ENCODE peak calls at places on chromosome 10, in nine cellular contexts. One of them, this sample, is unnamed.

GRCh38 chr10:76338187-76338586 is 906.8 kb downstream of the LRMDA start:
- DNase-seq in fibroblast of the aortic adventitia: no peak
- DNase-seq in GM04504: no peak
- DNase-seq in stimulated activated CD4-positive, alpha-beta T cell treated with anti-CD3 and anti-CD28 coated beads, Interleukin-1b, Interleukin-23, amount 100 ng/mL, for 1 hour: no peak
- DNase-seq in pons: no peak
- DNase-seq in AG09309: no peak
- DNase-seq in uterus: no peak
- DNase-seq in T-helper 1 cell: no peak
- DNase-seq in ureter: no peak
- DNase-seq in this sample: no peak

GRCh38 chr10:29947701-29948060 is 111.7 kb downstream of the JCAD start:
- DNase-seq in fibroblast of the aortic adventitia: no peak
- DNase-seq in GM04504: no peak
- DNase-seq in stimulated activated CD4-positive, alpha-beta T cell treated with anti-CD3 and anti-CD28 coated beads, Interleukin-1b, Interleukin-23, amount 100 ng/mL, for 1 hour: no peak
- DNase-seq in pons: no peak
- DNase-seq in AG09309: no peak
- DNase-seq in uterus: no peak
- DNase-seq in T-helper 1 cell: no peak
- DNase-seq in ureter: no peak
- DNase-seq in this sample: no peak

GRCh38 chr10:16509996-16510395 is 11.7 kb downstream of the C1QL3 start:
- DNase-seq in fibroblast of the aortic adventitia: peak; percentile 22
- DNase-seq in GM04504: peak; percentile 10
- DNase-seq in stimulated activated CD4-positive, alpha-beta T cell treated with anti-CD3 and anti-CD28 coated beads, Interleukin-1b, Interleukin-23, amount 100 ng/mL, for 1 hour: no peak
- DNase-seq in pons: no peak
- DNase-seq in AG09309: no peak
- DNase-seq in uterus: no peak
- DNase-seq in T-helper 1 cell: no peak
- DNase-seq in ureter: no peak
- DNase-seq in this sample: no peak

GRCh38 chr10:71223365-71224058 is 11.1 kb downstream of the UNC5B start:
- DNase-seq in fibroblast of the aortic adventitia: no peak
- DNase-seq in GM04504: no peak
- DNase-seq in stimulated activated CD4-positive, alpha-beta T cell treated with anti-CD3 and anti-CD28 coated beads, Interleukin-1b, Interleukin-23, amount 100 ng/mL, for 1 hour: no peak
- DNase-seq in pons: peak; percentile 29
- DNase-seq in AG09309: no peak
- DNase-seq in uterus: peak; percentile 11
- DNase-seq in T-helper 1 cell: no peak
- DNase-seq in ureter: no peak
- DNase-seq in this sample: no peak

GRCh38 chr10:126969310-126969709 is 64.1 kb downstream of the DOCK1 start:
- DNase-seq in fibroblast of the aortic adventitia: peak; percentile 8
- DNase-seq in GM04504: no peak
- DNase-seq in stimulated activated CD4-positive, alpha-beta T cell treated with anti-CD3 and anti-CD28 coated beads, Interleukin-1b, Interleukin-23, amount 100 ng/mL, for 1 hour: no peak
- DNase-seq in pons: peak; percentile 59
- DNase-seq in AG09309: no peak
- DNase-seq in uterus: no peak
- DNase-seq in T-helper 1 cell: no peak
- DNase-seq in ureter: no peak
- DNase-seq in this sample: no peak

GRCh38 chr10:73480158-73480557 is 15.7 kb downstream of the PPP3CB start:
- DNase-seq in fibroblast of the aortic adventitia: peak; percentile 54
- DNase-seq in GM04504: peak; percentile 17
- DNase-seq in stimulated activated CD4-positive, alpha-beta T cell treated with anti-CD3 and anti-CD28 coated beads, Interleukin-1b, Interleukin-23, amount 100 ng/mL, for 1 hour: no peak
- DNase-seq in pons: no peak
- DNase-seq in AG09309: no peak
- DNase-seq in uterus: no peak
- DNase-seq in T-helper 1 cell: no peak
- DNase-seq in ureter: no peak
- DNase-seq in this sample: no peak

GRCh38 chr10:132208489-132209050 is 21.8 kb downstream of the DPYSL4 start:
- DNase-seq in fibroblast of the aortic adventitia: no peak
- DNase-seq in GM04504: no peak
- DNase-seq in stimulated activated CD4-positive, alpha-beta T cell treated with anti-CD3 and anti-CD28 coated beads, Interleukin-1b, Interleukin-23, amount 100 ng/mL, for 1 hour: no peak
- DNase-seq in pons: no peak
- DNase-seq in AG09309: no peak
- DNase-seq in uterus: no peak
- DNase-seq in T-helper 1 cell: no peak
- DNase-seq in ureter: no peak
- DNase-seq in this sample: no peak

GRCh38 chr10:68796609-68797008 is 30.7 kb upstream of the STOX1 start:
- DNase-seq in fibroblast of the aortic adventitia: peak; percentile 42
- DNase-seq in GM04504: peak; percentile 25
- DNase-seq in stimulated activated CD4-positive, alpha-beta T cell treated with anti-CD3 and anti-CD28 coated beads, Interleukin-1b, Interleukin-23, amount 100 ng/mL, for 1 hour: no peak
- DNase-seq in pons: no peak
- DNase-seq in AG09309: no peak
- DNase-seq in uterus: no peak
- DNase-seq in T-helper 1 cell: no peak
- DNase-seq in ureter: no peak
- DNase-seq in this sample: no peak

GRCh38 chr10:119849031-119849789 is 23.4 kb downstream of the MCMBP start:
- DNase-seq in fibroblast of the aortic adventitia: peak; percentile 68
- DNase-seq in GM04504: no peak
- DNase-seq in stimulated activated CD4-positive, alpha-beta T cell treated with anti-CD3 and anti-CD28 coated beads, Interleukin-1b, Interleukin-23, amount 100 ng/mL, for 1 hour: no peak
- DNase-seq in pons: no peak
- DNase-seq in AG09309: peak; percentile 42
- DNase-seq in uterus: no peak
- DNase-seq in T-helper 1 cell: no peak
- DNase-seq in ureter: no peak
- DNase-seq in this sample: no peak

GRCh38 chr10:27741173-27742091 is 4.2 kb downstream of the MKX start:
- DNase-seq in fibroblast of the aortic adventitia: no peak
- DNase-seq in GM04504: no peak
- DNase-seq in stimulated activated CD4-positive, alpha-beta T cell treated with anti-CD3 and anti-CD28 coated beads, Interleukin-1b, Interleukin-23, amount 100 ng/mL, for 1 hour: no peak
- DNase-seq in pons: no peak
- DNase-seq in AG09309: no peak
- DNase-seq in uterus: peak; percentile 20
- DNase-seq in T-helper 1 cell: no peak
- DNase-seq in ureter: no peak
- DNase-seq in this sample: no peak

GRCh38 chr10:120012566-120012965 is 120.0 kb downstream of the SEC23IP start:
- DNase-seq in fibroblast of the aortic adventitia: no peak
- DNase-seq in GM04504: no peak
- DNase-seq in stimulated activated CD4-positive, alpha-beta T cell treated with anti-CD3 and anti-CD28 coated beads, Interleukin-1b, Interleukin-23, amount 100 ng/mL, for 1 hour: no peak
- DNase-seq in pons: no peak
- DNase-seq in AG09309: no peak
- DNase-seq in uterus: no peak
- DNase-seq in T-helper 1 cell: no peak
- DNase-seq in ureter: no peak
- DNase-seq in this sample: no peak

GRCh38 chr10:71881956-71882355 is 30.9 kb upstream of the PSAP start:
- DNase-seq in fibroblast of the aortic adventitia: no peak
- DNase-seq in GM04504: no peak
- DNase-seq in stimulated activated CD4-positive, alpha-beta T cell treated with anti-CD3 and anti-CD28 coated beads, Interleukin-1b, Interleukin-23, amount 100 ng/mL, for 1 hour: no peak
- DNase-seq in pons: no peak
- DNase-seq in AG09309: no peak
- DNase-seq in uterus: no peak
- DNase-seq in T-helper 1 cell: no peak
- DNase-seq in ureter: no peak
- DNase-seq in this sample: no peak

GRCh38 chr10:86361134-86362128 is 5.2 kb downstream of the GRID1 start:
- DNase-seq in fibroblast of the aortic adventitia: no peak
- DNase-seq in GM04504: no peak
- DNase-seq in stimulated activated CD4-positive, alpha-beta T cell treated with anti-CD3 and anti-CD28 coated beads, Interleukin-1b, Interleukin-23, amount 100 ng/mL, for 1 hour: no peak
- DNase-seq in pons: peak; percentile 88
- DNase-seq in AG09309: no peak
- DNase-seq in uterus: no peak
- DNase-seq in T-helper 1 cell: no peak
- DNase-seq in ureter: no peak
- DNase-seq in this sample: no peak

GRCh38 chr10:33875924-33876323 is 541.5 kb upstream of the NRP1 start:
- DNase-seq in fibroblast of the aortic adventitia: no peak
- DNase-seq in GM04504: no peak
- DNase-seq in stimulated activated CD4-positive, alpha-beta T cell treated with anti-CD3 and anti-CD28 coated beads, Interleukin-1b, Interleukin-23, amount 100 ng/mL, for 1 hour: no peak
- DNase-seq in pons: no peak
- DNase-seq in AG09309: no peak
- DNase-seq in uterus: no peak
- DNase-seq in T-helper 1 cell: no peak
- DNase-seq in ureter: no peak
- DNase-seq in this sample: no peak

GRCh38 chr10:59234814-59235429 is 58.5 kb downstream of the PHYHIPL start:
- DNase-seq in fibroblast of the aortic adventitia: peak; percentile 72
- DNase-seq in GM04504: peak; percentile 3
- DNase-seq in stimulated activated CD4-positive, alpha-beta T cell treated with anti-CD3 and anti-CD28 coated beads, Interleukin-1b, Interleukin-23, amount 100 ng/mL, for 1 hour: no peak
- DNase-seq in pons: peak; percentile 69
- DNase-seq in AG09309: peak; percentile 4
- DNase-seq in uterus: no peak
- DNase-seq in T-helper 1 cell: no peak
- DNase-seq in ureter: no peak
- DNase-seq in this sample: no peak

GRCh38 chr10:71392791-71393781 is 3.6 kb upstream of the CDH23 start:
- DNase-seq in fibroblast of the aortic adventitia: no peak
- DNase-seq in GM04504: no peak
- DNase-seq in stimulated activated CD4-positive, alpha-beta T cell treated with anti-CD3 and anti-CD28 coated beads, Interleukin-1b, Interleukin-23, amount 100 ng/mL, for 1 hour: no peak
- DNase-seq in pons: no peak
- DNase-seq in AG09309: no peak
- DNase-seq in uterus: no peak
- DNase-seq in T-helper 1 cell: no peak
- DNase-seq in ureter: peak; percentile 30
- DNase-seq in this sample: no peak

GRCh38 chr10:49600046-49600445 is 10.1 kb upstream of the SLC18A3 start:
- DNase-seq in fibroblast of the aortic adventitia: no peak
- DNase-seq in GM04504: no peak
- DNase-seq in stimulated activated CD4-positive, alpha-beta T cell treated with anti-CD3 and anti-CD28 coated beads, Interleukin-1b, Interleukin-23, amount 100 ng/mL, for 1 hour: no peak
- DNase-seq in pons: no peak
- DNase-seq in AG09309: no peak
- DNase-seq in uterus: no peak
- DNase-seq in T-helper 1 cell: no peak
- DNase-seq in ureter: no peak
- DNase-seq in this sample: no peak

GRCh38 chr10:13001041-13001886 is at the start of gene CCDC3:
- DNase-seq in fibroblast of the aortic adventitia: no peak
- DNase-seq in GM04504: no peak
- DNase-seq in stimulated activated CD4-positive, alpha-beta T cell treated with anti-CD3 and anti-CD28 coated beads, Interleukin-1b, Interleukin-23, amount 100 ng/mL, for 1 hour: no peak
- DNase-seq in pons: no peak
- DNase-seq in AG09309: no peak
- DNase-seq in uterus: peak; percentile 22
- DNase-seq in T-helper 1 cell: peak; percentile 2
- DNase-seq in ureter: no peak
- DNase-seq in this sample: no peak

GRCh38 chr10:12927896-12928295 is 73.6 kb downstream of the CCDC3 start:
- DNase-seq in fibroblast of the aortic adventitia: no peak
- DNase-seq in GM04504: no peak
- DNase-seq in stimulated activated CD4-positive, alpha-beta T cell treated with anti-CD3 and anti-CD28 coated beads, Interleukin-1b, Interleukin-23, amount 100 ng/mL, for 1 hour: no peak
- DNase-seq in pons: no peak
- DNase-seq in AG09309: no peak
- DNase-seq in uterus: no peak
- DNase-seq in T-helper 1 cell: no peak
- DNase-seq in ureter: no peak
- DNase-seq in this sample: no peak

GRCh38 chr10:87804939-87805569 is 13.0 kb downstream of the ATAD1 start:
- DNase-seq in fibroblast of the aortic adventitia: no peak
- DNase-seq in GM04504: no peak
- DNase-seq in stimulated activated CD4-positive, alpha-beta T cell treated with anti-CD3 and anti-CD28 coated beads, Interleukin-1b, Interleukin-23, amount 100 ng/mL, for 1 hour: no peak
- DNase-seq in pons: no peak
- DNase-seq in AG09309: no peak
- DNase-seq in uterus: no peak
- DNase-seq in T-helper 1 cell: no peak
- DNase-seq in ureter: no peak
- DNase-seq in this sample: no peak

GRCh38 chr10:92990615-92991014 is 70.0 kb upstream of the CYP26C1 start:
- DNase-seq in fibroblast of the aortic adventitia: no peak
- DNase-seq in GM04504: no peak
- DNase-seq in stimulated activated CD4-positive, alpha-beta T cell treated with anti-CD3 and anti-CD28 coated beads, Interleukin-1b, Interleukin-23, amount 100 ng/mL, for 1 hour: no peak
- DNase-seq in pons: no peak
- DNase-seq in AG09309: no peak
- DNase-seq in uterus: no peak
- DNase-seq in T-helper 1 cell: no peak
- DNase-seq in ureter: no peak
- DNase-seq in this sample: no peak

GRCh38 chr10:121088524-121088923 is 237.4 kb downstream of the WDR11 start:
- DNase-seq in fibroblast of the aortic adventitia: no peak
- DNase-seq in GM04504: no peak
- DNase-seq in stimulated activated CD4-positive, alpha-beta T cell treated with anti-CD3 and anti-CD28 coated beads, Interleukin-1b, Interleukin-23, amount 100 ng/mL, for 1 hour: no peak
- DNase-seq in pons: peak; percentile 39
- DNase-seq in AG09309: no peak
- DNase-seq in uterus: no peak
- DNase-seq in T-helper 1 cell: no peak
- DNase-seq in ureter: no peak
- DNase-seq in this sample: no peak

GRCh38 chr10:71878327-71879034 is 27.4 kb upstream of the PSAP start:
- DNase-seq in fibroblast of the aortic adventitia: no peak
- DNase-seq in GM04504: no peak
- DNase-seq in stimulated activated CD4-positive, alpha-beta T cell treated with anti-CD3 and anti-CD28 coated beads, Interleukin-1b, Interleukin-23, amount 100 ng/mL, for 1 hour: no peak
- DNase-seq in pons: no peak
- DNase-seq in AG09309: no peak
- DNase-seq in uterus: no peak
- DNase-seq in T-helper 1 cell: no peak
- DNase-seq in ureter: no peak
- DNase-seq in this sample: no peak

GRCh38 chr10:49539320-49539885 is 482 bp upstream of the ERCC6 start:
- DNase-seq in fibroblast of the aortic adventitia: peak; percentile 78
- DNase-seq in GM04504: no peak
- DNase-seq in stimulated activated CD4-positive, alpha-beta T cell treated with anti-CD3 and anti-CD28 coated beads, Interleukin-1b, Interleukin-23, amount 100 ng/mL, for 1 hour: no peak
- DNase-seq in pons: no peak
- DNase-seq in AG09309: no peak
- DNase-seq in uterus: no peak
- DNase-seq in T-helper 1 cell: peak; percentile 14
- DNase-seq in ureter: peak; percentile 45
- DNase-seq in this sample: peak; percentile 41

GRCh38 chr10:100653957-100654834 is 91.2 kb upstream of the PAX2 start:
- DNase-seq in fibroblast of the aortic adventitia: peak; percentile 35
- DNase-seq in GM04504: no peak
- DNase-seq in stimulated activated CD4-positive, alpha-beta T cell treated with anti-CD3 and anti-CD28 coated beads, Interleukin-1b, Interleukin-23, amount 100 ng/mL, for 1 hour: no peak
- DNase-seq in pons: no peak
- DNase-seq in AG09309: no peak
- DNase-seq in uterus: no peak
- DNase-seq in T-helper 1 cell: no peak
- DNase-seq in ureter: peak; percentile 59
- DNase-seq in this sample: no peak

GRCh38 chr10:75456122-75456521 is 24.7 kb downstream of the LRMDA start:
- DNase-seq in fibroblast of the aortic adventitia: no peak
- DNase-seq in GM04504: no peak
- DNase-seq in stimulated activated CD4-positive, alpha-beta T cell treated with anti-CD3 and anti-CD28 coated beads, Interleukin-1b, Interleukin-23, amount 100 ng/mL, for 1 hour: no peak
- DNase-seq in pons: no peak
- DNase-seq in AG09309: no peak
- DNase-seq in uterus: no peak
- DNase-seq in T-helper 1 cell: no peak
- DNase-seq in ureter: no peak
- DNase-seq in this sample: no peak

GRCh38 chr10:117568226-117568625 is 25.7 kb downstream of the EMX2 start:
- DNase-seq in fibroblast of the aortic adventitia: no peak
- DNase-seq in GM04504: peak; percentile 20
- DNase-seq in stimulated activated CD4-positive, alpha-beta T cell treated with anti-CD3 and anti-CD28 coated beads, Interleukin-1b, Interleukin-23, amount 100 ng/mL, for 1 hour: no peak
- DNase-seq in pons: no peak
- DNase-seq in AG09309: no peak
- DNase-seq in uterus: no peak
- DNase-seq in T-helper 1 cell: no peak
- DNase-seq in ureter: no peak
- DNase-seq in this sample: no peak

GRCh38 chr10:123043409-123043925 is 34.7 kb downstream of the ACADSB start:
- DNase-seq in fibroblast of the aortic adventitia: peak; percentile 64
- DNase-seq in GM04504: peak; percentile 31
- DNase-seq in stimulated activated CD4-positive, alpha-beta T cell treated with anti-CD3 and anti-CD28 coated beads, Interleukin-1b, Interleukin-23, amount 100 ng/mL, for 1 hour: peak; percentile 3
- DNase-seq in pons: peak; percentile 92
- DNase-seq in AG09309: peak; percentile 11
- DNase-seq in uterus: no peak
- DNase-seq in T-helper 1 cell: peak; percentile 11
- DNase-seq in ureter: peak; percentile 47
- DNase-seq in this sample: no peak

GRCh38 chr10:52568309-52568708 is 204.3 kb downstream of the MBL2 start:
- DNase-seq in fibroblast of the aortic adventitia: peak; percentile 10
- DNase-seq in GM04504: no peak
- DNase-seq in stimulated activated CD4-positive, alpha-beta T cell treated with anti-CD3 and anti-CD28 coated beads, Interleukin-1b, Interleukin-23, amount 100 ng/mL, for 1 hour: no peak
- DNase-seq in pons: no peak
- DNase-seq in AG09309: no peak
- DNase-seq in uterus: no peak
- DNase-seq in T-helper 1 cell: no peak
- DNase-seq in ureter: no peak
- DNase-seq in this sample: no peak

GRCh38 chr10:63588436-63589180 is 67.4 kb downstream of the REEP3 start:
- DNase-seq in fibroblast of the aortic adventitia: no peak
- DNase-seq in GM04504: no peak
- DNase-seq in stimulated activated CD4-positive, alpha-beta T cell treated with anti-CD3 and anti-CD28 coated beads, Interleukin-1b, Interleukin-23, amount 100 ng/mL, for 1 hour: no peak
- DNase-seq in pons: no peak
- DNase-seq in AG09309: no peak
- DNase-seq in uterus: no peak
- DNase-seq in T-helper 1 cell: no peak
- DNase-seq in ureter: peak; percentile 49
- DNase-seq in this sample: no peak

GRCh38 chr10:126950401-126951105 is 45.3 kb downstream of the DOCK1 start:
- DNase-seq in fibroblast of the aortic adventitia: no peak
- DNase-seq in GM04504: no peak
- DNase-seq in stimulated activated CD4-positive, alpha-beta T cell treated with anti-CD3 and anti-CD28 coated beads, Interleukin-1b, Interleukin-23, amount 100 ng/mL, for 1 hour: no peak
- DNase-seq in pons: peak; percentile 99
- DNase-seq in AG09309: no peak
- DNase-seq in uterus: no peak
- DNase-seq in T-helper 1 cell: no peak
- DNase-seq in ureter: no peak
- DNase-seq in this sample: no peak